ENCODE peak calls at places on chromosomes 13 and 19, in seven cellular contexts. One of them, this sample, is unnamed.

GRCh38 chr19:15180451-15181390 is 20.1 kb downstream of the NOTCH3 start:
- DNase-seq in cardiac muscle cell: peak; percentile 43
- DNase-seq in mucosa of descending colon: no peak
- DNase-seq in dorsolateral prefrontal cortex: no peak
- DNase-seq in psoas muscle: no peak
- DNase-seq in GM20000: no peak
- DNase-seq in lower lobe of right lung: peak; percentile 76
- DNase-seq in this sample: no peak

GRCh38 chr13:107518780-107519179 is 696.6 kb downstream of the LIG4 start:
- DNase-seq in cardiac muscle cell: no peak
- DNase-seq in mucosa of descending colon: no peak
- DNase-seq in dorsolateral prefrontal cortex: no peak
- DNase-seq in psoas muscle: no peak
- DNase-seq in GM20000: no peak
- DNase-seq in lower lobe of right lung: no peak
- DNase-seq in this sample: no peak

GRCh38 chr13:79837741-79838450 is 356.9 kb downstream of the NDFIP2 start:
- DNase-seq in cardiac muscle cell: no peak
- DNase-seq in mucosa of descending colon: no peak
- DNase-seq in dorsolateral prefrontal cortex: no peak
- DNase-seq in psoas muscle: no peak
- DNase-seq in GM20000: no peak
- DNase-seq in lower lobe of right lung: no peak
- DNase-seq in this sample: no peak

GRCh38 chr19:38512277-38512676 is 78.8 kb downstream of the RYR1 start:
- DNase-seq in cardiac muscle cell: no peak
- DNase-seq in mucosa of descending colon: no peak
- DNase-seq in dorsolateral prefrontal cortex: no peak
- DNase-seq in psoas muscle: no peak
- DNase-seq in GM20000: no peak
- DNase-seq in lower lobe of right lung: no peak
- DNase-seq in this sample: no peak

GRCh38 chr13:40776681-40777165 is 5.7 kb upstream of the MRPS31 start:
- DNase-seq in cardiac muscle cell: no peak
- DNase-seq in mucosa of descending colon: peak; percentile 70
- DNase-seq in dorsolateral prefrontal cortex: no peak
- DNase-seq in psoas muscle: no peak
- DNase-seq in GM20000: peak; percentile 34
- DNase-seq in lower lobe of right lung: no peak
- DNase-seq in this sample: no peak

GRCh38 chr19:32828139-32828538 is 41.4 kb downstream of the SLC7A9 start:
- DNase-seq in cardiac muscle cell: no peak
- DNase-seq in mucosa of descending colon: no peak
- DNase-seq in dorsolateral prefrontal cortex: no peak
- DNase-seq in psoas muscle: no peak
- DNase-seq in GM20000: peak; percentile 6
- DNase-seq in lower lobe of right lung: no peak
- DNase-seq in this sample: no peak

GRCh38 chr13:29379281-29379680 is 216.2 kb downstream of the SLC7A1 start:
- DNase-seq in cardiac muscle cell: no peak
- DNase-seq in mucosa of descending colon: no peak
- DNase-seq in dorsolateral prefrontal cortex: no peak
- DNase-seq in psoas muscle: no peak
- DNase-seq in GM20000: no peak
- DNase-seq in lower lobe of right lung: no peak
- DNase-seq in this sample: no peak

GRCh38 chr13:114134111-114134943 is 1.9 kb upstream of the RASA3 start:
- DNase-seq in cardiac muscle cell: peak; percentile 49
- DNase-seq in mucosa of descending colon: peak; percentile 67
- DNase-seq in dorsolateral prefrontal cortex: no peak
- DNase-seq in psoas muscle: no peak
- DNase-seq in GM20000: no peak
- DNase-seq in lower lobe of right lung: peak; percentile 43
- DNase-seq in this sample: no peak

GRCh38 chr19:5448374-5448773 is 6.8 kb upstream of the ZNRF4 start:
- DNase-seq in cardiac muscle cell: no peak
- DNase-seq in mucosa of descending colon: no peak
- DNase-seq in dorsolateral prefrontal cortex: no peak
- DNase-seq in psoas muscle: no peak
- DNase-seq in GM20000: no peak
- DNase-seq in lower lobe of right lung: no peak
- DNase-seq in this sample: no peak

GRCh38 chr19:10288662-10289166 is 1.0 kb upstream of the ICAM5 start:
- DNase-seq in cardiac muscle cell: peak; percentile 65
- DNase-seq in mucosa of descending colon: peak; percentile 66
- DNase-seq in dorsolateral prefrontal cortex: peak; percentile 65
- DNase-seq in psoas muscle: no peak
- DNase-seq in GM20000: peak; percentile 85
- DNase-seq in lower lobe of right lung: peak; percentile 76
- DNase-seq in this sample: peak; percentile 80

DNA sequence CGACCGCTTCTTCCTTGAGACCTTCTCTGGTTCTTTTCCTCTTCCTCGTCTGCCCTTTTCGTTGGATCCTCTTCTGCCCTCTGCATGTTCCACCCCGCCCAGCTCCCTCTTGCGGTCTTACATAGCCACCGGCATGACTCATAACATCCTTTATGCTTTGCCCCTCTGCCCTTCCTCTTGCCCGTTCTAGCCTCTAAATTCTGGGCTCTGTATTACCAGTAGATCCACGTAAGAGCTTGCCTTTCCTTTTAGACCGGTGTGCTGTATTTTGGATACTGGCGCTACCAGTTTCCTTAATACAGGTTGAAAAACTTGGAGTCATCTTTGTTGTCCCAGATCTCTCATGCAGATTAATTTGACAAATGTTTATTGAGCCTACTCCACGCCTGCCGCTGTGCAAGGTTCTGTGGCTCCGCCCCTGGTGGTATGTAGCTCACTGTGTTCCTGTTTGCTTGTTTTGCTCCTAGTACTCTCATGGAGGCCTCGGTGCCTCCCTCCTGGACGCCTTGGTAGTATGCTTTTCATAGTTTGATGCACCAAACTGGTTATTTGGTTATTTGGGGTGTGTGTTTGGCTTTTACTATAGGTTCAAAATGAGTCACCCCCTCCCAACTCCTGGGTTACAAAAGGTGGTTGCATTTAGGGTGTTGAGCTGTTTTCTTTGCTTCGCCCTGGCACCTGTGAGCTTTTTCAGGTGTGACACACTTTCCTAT is 1.7 kb downstream of the GTF3A start:
- DNase-seq in cardiac muscle cell: peak; percentile 43
- DNase-seq in mucosa of descending colon: peak; percentile 92
- DNase-seq in dorsolateral prefrontal cortex: peak; percentile 52
- DNase-seq in psoas muscle: peak; percentile 74
- DNase-seq in GM20000: peak; percentile 58
- DNase-seq in lower lobe of right lung: peak; percentile 89
- DNase-seq in this sample: peak; percentile 43
- TF ChIP-seq CTCF in cardiac muscle cell: peak; percentile 62
- TF ChIP-seq CTCF in mucosa of descending colon: no peak
- TF ChIP-seq CTCF in dorsolateral prefrontal cortex: peak; percentile 20
- TF ChIP-seq CTCF in psoas muscle: peak; percentile 38
- TF ChIP-seq CTCF in GM20000: peak; percentile 31
- TF ChIP-seq CTCF in lower lobe of right lung: peak; percentile 53
- TF ChIP-seq CTCF in this sample: peak; percentile 39

GRCh38 chr19:29873024-29873800 is 61.4 kb downstream of the CCNE1 start:
- DNase-seq in cardiac muscle cell: peak; percentile 77
- DNase-seq in mucosa of descending colon: no peak
- DNase-seq in dorsolateral prefrontal cortex: peak; percentile 32
- DNase-seq in psoas muscle: peak; percentile 59
- DNase-seq in GM20000: peak; percentile 91
- DNase-seq in lower lobe of right lung: peak; percentile 67
- DNase-seq in this sample: peak; percentile 88

GRCh38 chr19:29872224-29872731 is 60.5 kb downstream of the CCNE1 start:
- DNase-seq in cardiac muscle cell: peak; percentile 33
- DNase-seq in mucosa of descending colon: no peak
- DNase-seq in dorsolateral prefrontal cortex: no peak
- DNase-seq in psoas muscle: no peak
- DNase-seq in GM20000: peak; percentile 41
- DNase-seq in lower lobe of right lung: no peak
- DNase-seq in this sample: no peak

GRCh38 chr19:29876414-29876813 is 64.6 kb downstream of the CCNE1 start:
- DNase-seq in cardiac muscle cell: no peak
- DNase-seq in mucosa of descending colon: no peak
- DNase-seq in dorsolateral prefrontal cortex: no peak
- DNase-seq in psoas muscle: no peak
- DNase-seq in GM20000: no peak
- DNase-seq in lower lobe of right lung: no peak
- DNase-seq in this sample: no peak

GRCh38 chr19:29875931-29876330 is 64.1 kb downstream of the CCNE1 start:
- DNase-seq in cardiac muscle cell: no peak
- DNase-seq in mucosa of descending colon: no peak
- DNase-seq in dorsolateral prefrontal cortex: no peak
- DNase-seq in psoas muscle: no peak
- DNase-seq in GM20000: no peak
- DNase-seq in lower lobe of right lung: no peak
- DNase-seq in this sample: no peak

DNA sequence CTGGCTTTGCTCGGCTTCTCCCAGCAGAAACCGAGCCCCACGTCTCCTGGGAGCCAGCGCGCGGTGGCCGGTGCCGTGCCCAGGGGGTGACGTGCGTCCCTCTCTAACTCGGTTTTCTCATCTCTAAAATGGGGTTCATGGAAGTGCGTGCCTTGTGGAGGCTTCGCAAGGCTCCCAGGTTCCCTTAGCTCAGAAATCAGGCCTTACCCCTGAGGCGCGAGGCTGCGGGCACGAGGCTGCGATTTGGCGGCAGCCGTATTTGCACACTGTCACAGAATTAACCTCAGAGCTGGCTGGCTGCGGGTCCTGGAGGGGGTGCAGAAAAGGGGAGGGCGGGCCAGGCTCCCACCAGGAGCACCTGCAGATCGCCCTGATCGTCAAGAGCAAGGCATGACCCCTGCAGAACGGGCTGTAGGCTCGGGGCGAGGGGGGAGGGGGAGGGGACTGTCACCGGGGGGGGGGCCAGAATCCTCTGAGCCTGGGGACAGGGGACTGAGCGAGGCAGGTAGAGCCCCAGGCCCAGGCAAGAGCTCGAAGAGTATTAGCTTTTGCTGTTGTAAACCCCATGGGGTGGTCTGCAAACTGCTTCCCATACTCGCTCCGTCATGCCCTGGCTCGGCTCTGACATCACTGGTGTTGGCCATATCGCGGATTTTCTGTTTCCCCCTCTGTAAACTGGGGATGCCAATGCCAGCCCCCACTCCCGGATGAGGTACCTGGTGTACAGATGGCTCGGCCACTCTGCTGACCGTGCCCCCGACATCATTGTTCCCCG is 62.2 kb downstream of the CCNE1 start:
- DNase-seq in cardiac muscle cell: no peak
- DNase-seq in mucosa of descending colon: no peak
- DNase-seq in dorsolateral prefrontal cortex: no peak
- DNase-seq in psoas muscle: no peak
- DNase-seq in GM20000: no peak
- DNase-seq in lower lobe of right lung: no peak
- DNase-seq in this sample: no peak
- TF ChIP-seq CTCF in cardiac muscle cell: peak; percentile 8
- TF ChIP-seq CTCF in mucosa of descending colon: no peak
- TF ChIP-seq CTCF in dorsolateral prefrontal cortex: no peak
- TF ChIP-seq CTCF in psoas muscle: no peak
- TF ChIP-seq CTCF in GM20000: no peak
- TF ChIP-seq CTCF in lower lobe of right lung: peak; percentile 20
- TF ChIP-seq CTCF in this sample: no peak

GRCh38 chr13:24929196-24929595 is 165.2 kb downstream of the RNF17 start:
- DNase-seq in cardiac muscle cell: no peak
- DNase-seq in mucosa of descending colon: no peak
- DNase-seq in dorsolateral prefrontal cortex: no peak
- DNase-seq in psoas muscle: no peak
- DNase-seq in GM20000: no peak
- DNase-seq in lower lobe of right lung: no peak
- DNase-seq in this sample: no peak
- TF ChIP-seq CTCF in cardiac muscle cell: no peak
- TF ChIP-seq CTCF in mucosa of descending colon: no peak
- TF ChIP-seq CTCF in dorsolateral prefrontal cortex: no peak
- TF ChIP-seq CTCF in psoas muscle: no peak
- TF ChIP-seq CTCF in GM20000: no peak
- TF ChIP-seq CTCF in lower lobe of right lung: no peak
- TF ChIP-seq CTCF in this sample: no peak

GRCh38 chr19:19386373-19386869 is 19.1 kb upstream of the GATAD2A start:
- DNase-seq in cardiac muscle cell: no peak
- DNase-seq in mucosa of descending colon: peak; percentile 56
- DNase-seq in dorsolateral prefrontal cortex: no peak
- DNase-seq in psoas muscle: no peak
- DNase-seq in GM20000: no peak
- DNase-seq in lower lobe of right lung: no peak
- DNase-seq in this sample: no peak
- TF ChIP-seq CTCF in cardiac muscle cell: peak; percentile 32
- TF ChIP-seq CTCF in mucosa of descending colon: no peak
- TF ChIP-seq CTCF in dorsolateral prefrontal cortex: no peak
- TF ChIP-seq CTCF in psoas muscle: no peak
- TF ChIP-seq CTCF in GM20000: no peak
- TF ChIP-seq CTCF in lower lobe of right lung: no peak
- TF ChIP-seq CTCF in this sample: peak; percentile 0

GRCh38 chr13:101115762-101116161 is 300.5 kb downstream of the NALCN start:
- DNase-seq in cardiac muscle cell: no peak
- DNase-seq in mucosa of descending colon: no peak
- DNase-seq in dorsolateral prefrontal cortex: no peak
- DNase-seq in psoas muscle: no peak
- DNase-seq in GM20000: no peak
- DNase-seq in lower lobe of right lung: no peak
- DNase-seq in this sample: no peak
- TF ChIP-seq CTCF in cardiac muscle cell: no peak
- TF ChIP-seq CTCF in mucosa of descending colon: no peak
- TF ChIP-seq CTCF in dorsolateral prefrontal cortex: no peak
- TF ChIP-seq CTCF in psoas muscle: no peak
- TF ChIP-seq CTCF in GM20000: no peak
- TF ChIP-seq CTCF in lower lobe of right lung: no peak
- TF ChIP-seq CTCF in this sample: no peak

DNA sequence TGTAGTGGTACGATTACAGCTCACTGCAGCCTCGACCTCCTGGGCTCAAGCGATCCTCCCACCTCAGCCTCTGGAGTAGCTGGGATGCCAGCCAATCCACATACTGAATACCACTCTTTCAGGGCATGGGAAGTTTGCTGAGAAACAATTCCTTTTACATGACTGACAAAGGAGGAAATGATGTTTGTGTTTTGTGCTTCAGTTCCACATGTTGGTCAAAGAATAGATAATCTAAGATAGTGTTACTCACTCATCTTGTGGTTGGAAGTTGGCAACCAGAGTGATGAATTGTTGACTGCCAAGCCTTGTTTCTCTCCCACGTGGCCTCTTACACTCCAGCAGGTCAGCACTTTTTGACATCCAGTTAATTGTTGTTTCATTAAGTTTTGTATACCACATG is 7.6 kb downstream of the MBD3L2B start:
- DNase-seq in cardiac muscle cell: no peak
- DNase-seq in mucosa of descending colon: no peak
- DNase-seq in dorsolateral prefrontal cortex: no peak
- DNase-seq in psoas muscle: no peak
- DNase-seq in GM20000: no peak
- DNase-seq in lower lobe of right lung: no peak
- DNase-seq in this sample: peak; percentile 45
- TF ChIP-seq CTCF in cardiac muscle cell: no peak
- TF ChIP-seq CTCF in mucosa of descending colon: no peak
- TF ChIP-seq CTCF in dorsolateral prefrontal cortex: no peak
- TF ChIP-seq CTCF in psoas muscle: no peak
- TF ChIP-seq CTCF in GM20000: no peak
- TF ChIP-seq CTCF in lower lobe of right lung: no peak
- TF ChIP-seq CTCF in this sample: no peak

This sample was measured in GM13976.